ENCODE peak calls at places on chromosome X, in six cellular contexts. T is aorta, R is Calu3, K is tibial nerve, A is iPS-NIHi11, Z is omental fat pad. L is an unnamed sample.

GRCh38 chrX:13059269-13059668 is 14.8 kb upstream of the FAM9C start:
- DNase-seq in A (no peak), K (no peak), T (no peak), Z (no peak), R (no peak), L (no peak)

GRCh38 chrX:46235778-46236177 is 309.4 kb downstream of the ZNF674 start:
- DNase-seq in Z (no peak), R (no peak), K (no peak), A (no peak), T (no peak), L (no peak)

GRCh38 chrX:69297521-69297920 is 132.3 kb upstream of the PJA1 start:
- DNase-seq in A (no peak), K (no peak), Z (no peak), R (no peak), T (no peak), L (no peak)

GRCh38 chrX:38212246-38212645 is 8.4 kb downstream of the SRPX start:
- DNase-seq in T (no peak), A (no peak), K (no peak), R (no peak), Z (no peak), L (no peak)

GRCh38 chrX:33339219-33339618 is 127.9 kb upstream of the DMD start:
- DNase-seq in Z (no peak), R (peak), K (no peak), A (no peak), T (no peak), L (no peak)

GRCh38 chrX:49053223-49054072 is 5.4 kb upstream of the CCDC120 start:
- DNase-seq in Z (peak), A (peak), K (no peak), R (peak), T (peak), L (peak)

GRCh38 chrX:24395775-24396174 is 35.3 kb downstream of the SUPT20HL1 start:
- DNase-seq in A (peak), Z (no peak), K (no peak), R (peak), T (no peak), L (peak)

GRCh38 chrX:136764206-136764605 is 16.5 kb downstream of the ARHGEF6 start:
- DNase-seq in R (no peak), T (no peak), A (no peak), K (no peak), Z (no peak), L (no peak)